ENCODE peak calls at places on chromosomes 13 and 19, in ten cellular contexts. F is breast epithelium; U is tibial artery; W is fibroblast of lung; I is transverse colon; N is heart right ventricle; X is heart left ventricle; C is body of pancreas; H is left ventricle myocardium inferior; Z is CD8-positive, alpha-beta T cell. L is an unnamed sample.

GRCh38 chr13:52432456-52432855 is 18.0 kb downstream of the VPS36 start:
- DNase-seq in F (no peak), U (no peak), W (no peak), I (no peak), N (no peak), X (no peak), C (no peak), H (no peak), Z (no peak), L (no peak)

GRCh38 chr19:47381653-47382279 is 32.7 kb downstream of the DHX34 start:
- DNase-seq in F (no peak), U (no peak), W (no peak), I (peak; percentile 25), N (no peak), X (no peak), C (no peak), H (no peak), Z (peak; percentile 18), L (no peak)

GRCh38 chr19:54333586-54334298 is 5.2 kb downstream of the LILRA4 start:
- DNase-seq in F (no peak), U (no peak), W (no peak), I (no peak), N (no peak), X (no peak), C (no peak), H (no peak), Z (no peak), L (no peak)

GRCh38 chr13:29039212-29039611 is 219.1 kb downstream of the MTUS2 start:
- DNase-seq in F (no peak), U (no peak), W (no peak), I (no peak), N (no peak), X (no peak), C (no peak), H (no peak), Z (no peak), L (no peak)

GRCh38 chr13:25743426-25743825 is 308.4 kb downstream of the SHISA2 start:
- DNase-seq in F (no peak), U (no peak), W (no peak), I (no peak), N (no peak), X (no peak), C (no peak), H (no peak), Z (no peak), L (no peak)

GRCh38 chr19:2495130-2495641 is 19.3 kb downstream of the GADD45B start:
- DNase-seq in F (peak; percentile 89), U (peak; percentile 95), W (peak; percentile 56), I (peak; percentile 93), N (peak; percentile 83), X (peak; percentile 88), C (peak; percentile 95), H (peak; percentile 83), Z (no peak), L (no peak)

GRCh38 chr13:51739403-51740112 is 64.4 kb downstream of the DHRS12 start:
- DNase-seq in F (no peak), U (no peak), W (no peak), I (no peak), N (no peak), X (no peak), C (no peak), H (no peak), Z (no peak), L (no peak)

GRCh38 chr13:33352520-33352919 is 67.0 kb upstream of the STARD13 start:
- DNase-seq in F (no peak), U (no peak), W (no peak), I (no peak), N (no peak), X (no peak), C (peak; percentile 56), H (no peak), Z (no peak), L (no peak)

GRCh38 chr13:42594577-42595571 is 20.9 kb downstream of the TNFSF11 start:
- DNase-seq in F (no peak), U (no peak), W (peak; percentile 27), I (peak; percentile 52), N (no peak), X (peak; percentile 23), C (peak; percentile 57), H (no peak), Z (peak; percentile 26), L (peak; percentile 18)

GRCh38 chr13:60671386-60671785 is 274.4 kb downstream of the TDRD3 start:
- DNase-seq in F (no peak), U (no peak), W (no peak), I (no peak), N (no peak), X (no peak), C (no peak), H (no peak), Z (no peak), L (no peak)

GRCh38 chr19:13985771-13986347 is 20.3 kb downstream of the RFX1 start:
- DNase-seq in F (no peak), U (no peak), W (no peak), I (no peak), N (no peak), X (no peak), C (no peak), H (no peak), Z (no peak), L (peak; percentile 27)

GRCh38 chr19:19134687-19135158 is 3.6 kb downstream of the TMEM161A start:
- DNase-seq in F (no peak), U (no peak), W (no peak), I (no peak), N (no peak), X (peak; percentile 84), C (peak; percentile 79), H (peak; percentile 82), Z (no peak), L (no peak)

GRCh38 chr13:99087130-99087953 is 109.5 kb upstream of the DOCK9 start:
- DNase-seq in F (peak; percentile 91), U (peak; percentile 95), W (peak; percentile 79), I (peak; percentile 95), N (peak; percentile 92), X (peak; percentile 93), C (peak; percentile 93), H (peak; percentile 91), Z (peak; percentile 93), L (peak; percentile 99)
- TF ChIP-seq CTCF in F (peak; percentile 40), U (peak; percentile 38), W (peak; percentile 11), I (peak; percentile 34), N (peak; percentile 13), X (peak; percentile 16), C (peak; percentile 22), H (peak; percentile 51), Z (peak; percentile 46), L (peak; percentile 45)

GRCh38 chr19:10317857-10318462 is 2.1 kb upstream of the FDX2 start:
- DNase-seq in F (no peak), U (no peak), W (no peak), I (no peak), N (no peak), X (no peak), C (no peak), H (no peak), Z (no peak), L (no peak)
- H3K36me3 ChIP-seq in F (peaks cover 19% of the 10 kb centered on the region), U (peaks cover 40% of the 10 kb centered on the region), W (peaks cover 24% of the 10 kb centered on the region), I (no peaks in the 10 kb centered on the region), N (peaks cover 49% of the 10 kb centered on the region), X (peaks cover 61% of the 10 kb centered on the region), C (peaks cover 22% of the 10 kb centered on the region), H (peaks cover 65% of the 10 kb centered on the region), Z (peaks cover 30% of the 10 kb centered on the region), L (peaks cover 69% of the 10 kb centered on the region)

DNA sequence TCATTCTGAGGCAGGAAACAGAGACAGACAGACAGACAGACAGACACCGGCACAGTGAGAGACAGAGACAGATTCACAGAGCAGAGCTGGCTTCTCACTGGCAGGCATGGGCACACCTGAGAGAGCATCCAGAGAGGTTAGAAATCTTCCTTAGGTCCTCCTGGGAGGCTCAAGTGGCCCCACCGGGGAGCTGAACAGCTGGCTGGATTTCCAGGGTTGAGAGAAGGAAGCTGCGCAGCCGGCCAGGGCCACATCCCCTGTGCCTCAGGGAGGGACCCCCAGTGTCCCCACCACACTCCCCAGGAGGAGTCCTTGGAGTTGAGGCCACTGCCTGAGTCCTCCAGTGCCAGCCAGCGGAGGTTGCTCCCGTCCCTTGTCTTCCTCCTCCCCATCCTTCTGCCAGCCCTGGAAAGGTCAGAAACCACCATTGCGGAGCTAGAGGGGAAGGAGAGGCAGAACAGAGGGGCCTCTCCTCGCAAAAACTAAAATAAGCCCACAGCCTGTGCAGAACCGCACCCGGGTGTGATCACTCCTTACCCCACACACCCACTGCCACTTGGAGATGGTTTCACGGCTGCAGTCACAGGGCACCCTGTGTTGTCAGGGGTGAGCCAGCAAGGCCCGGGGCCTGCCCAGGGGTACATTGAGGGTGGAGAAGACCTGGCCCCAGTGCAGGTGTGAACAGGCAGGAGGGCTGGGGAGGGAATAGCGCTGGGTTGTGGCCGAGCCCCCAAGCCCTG is 4.2 kb downstream of the FFAR3 start:
- DNase-seq in F (peak; percentile 30), U (no peak), W (no peak), I (no peak), N (no peak), X (no peak), C (no peak), H (no peak), Z (no peak), L (no peak)
- H3K9me3 ChIP-seq in F (no peaks in the 10 kb centered on the region), U (no peaks in the 10 kb centered on the region), W (no peaks in the 10 kb centered on the region), I (no peaks in the 10 kb centered on the region), N (no peaks in the 10 kb centered on the region), X (no peaks in the 10 kb centered on the region), C (no peaks in the 10 kb centered on the region), H (no peaks in the 10 kb centered on the region), Z (no peaks in the 10 kb centered on the region), L (no peaks in the 10 kb centered on the region)

GRCh38 chr19:17718467-17718987 is 753 bp upstream of the MAP1S start:
- DNase-seq in F (no peak), U (no peak), W (no peak), I (no peak), N (no peak), X (no peak), C (no peak), H (no peak), Z (no peak), L (peak; percentile 43)

GRCh38 chr19:17720487-17720839 is 1.2 kb downstream of the MAP1S start:
- DNase-seq in F (no peak), U (no peak), W (no peak), I (no peak), N (no peak), X (no peak), C (no peak), H (no peak), Z (no peak), L (no peak)

GRCh38 chr19:17719730-17720486 is 628 bp downstream of the MAP1S start:
- DNase-seq in F (peak; percentile 59), U (no peak), W (no peak), I (peak; percentile 65), N (peak; percentile 24), X (no peak), C (peak; percentile 76), H (no peak), Z (no peak), L (no peak)

GRCh38 chr19:17718988-17719711 is at the start of gene MAP1S:
- DNase-seq in F (no peak), U (peak; percentile 79), W (peak; percentile 44), I (peak; percentile 63), N (peak; percentile 72), X (peak; percentile 59), C (peak; percentile 67), H (peak; percentile 64), Z (peak; percentile 49), L (peak; percentile 83)

DNA sequence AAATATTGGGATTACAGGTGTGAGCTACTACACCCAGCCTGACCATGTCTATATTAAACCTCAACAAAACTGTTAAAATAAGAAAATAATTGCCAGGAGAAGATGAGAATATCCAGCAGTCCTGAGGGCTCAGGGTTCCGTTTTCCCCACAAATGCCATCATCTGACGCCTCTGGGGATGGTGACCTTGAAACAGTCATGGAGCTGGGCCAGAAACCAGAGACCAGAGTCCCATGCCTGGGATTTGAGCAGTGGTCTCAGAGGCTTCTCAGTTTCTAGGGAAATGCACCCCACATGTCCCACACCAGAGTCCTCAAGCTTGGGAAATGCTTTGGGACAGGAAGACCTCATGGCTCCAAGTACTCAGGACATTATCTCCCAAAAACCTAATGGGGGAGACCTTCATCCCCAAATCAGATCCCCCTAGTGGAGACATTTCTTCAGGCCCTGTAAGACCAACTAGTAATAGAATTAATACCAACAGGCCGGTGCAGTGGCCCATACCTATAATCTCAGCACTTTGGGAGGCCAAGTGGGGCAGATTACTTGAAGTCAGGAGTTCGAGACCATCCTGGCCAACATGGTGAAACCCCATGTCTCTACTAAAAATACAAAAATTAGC is 2.9 kb upstream of the MAP1S start:
- DNase-seq in F (no peak), U (no peak), W (no peak), I (no peak), N (no peak), X (no peak), C (no peak), H (no peak), Z (no peak), L (no peak)
- TF ChIP-seq CTCF in F (no peak), U (no peak), W (no peak), I (no peak), N (no peak), X (no peak), C (no peak), H (no peak), Z (no peak), L (no peak)